ENCODE peak calls at places on chromosome 5, in six cellular contexts. I is type B pancreatic cell, J is sigmoid colon, A is heart left ventricle, G is cardiac fibroblast, L is ovary. M is an unnamed sample.

GRCh38 chr5:33010851-33011250 is 299.7 kb downstream of the NPR3 start:
- DNase-seq in I (no peak), J (no peak), A (no peak), G (peak), L (no peak), M (no peak)

GRCh38 chr5:161846731-161847130 is 1.2 kb upstream of the GABRA1 start:
- DNase-seq in I (no peak), J (no peak), A (no peak), G (peak), L (no peak), M (peak)

GRCh38 chr5:132254321-132254977 is 3.0 kb upstream of the PDLIM4 start:
- DNase-seq in I (no peak), J (peak), A (peak), G (no peak), L (peak), M (no peak)

GRCh38 chr5:64854855-64855254 is 86.1 kb downstream of the CWC27 start:
- DNase-seq in I (no peak), J (no peak), A (no peak), G (no peak), L (no peak), M (no peak)

GRCh38 chr5:17039170-17039569 is 103.1 kb upstream of the MYO10 start:
- DNase-seq in I (no peak), J (no peak), A (no peak), G (no peak), L (no peak), M (no peak)

GRCh38 chr5:17439956-17440355 is 58.1 kb upstream of the TAF11L2 start:
- DNase-seq in I (no peak), J (no peak), A (no peak), G (no peak), L (no peak), M (no peak)

GRCh38 chr5:43973318-43973717 is 370.3 kb downstream of the NNT start:
- DNase-seq in I (no peak), J (no peak), A (no peak), G (peak), L (no peak), M (no peak)

GRCh38 chr5:116525680-116526079 is 48.9 kb downstream of the SEMA6A start:
- DNase-seq in I (no peak), J (no peak), A (no peak), G (no peak), L (no peak), M (no peak)

GRCh38 chr5:53368516-53368915 is 111.9 kb upstream of the FST start:
- DNase-seq in I (no peak), J (no peak), A (no peak), G (peak), L (no peak), M (no peak)

GRCh38 chr5:88556415-88556814 is 287.8 kb upstream of the TMEM161B start:
- DNase-seq in I (no peak), J (no peak), A (no peak), G (no peak), L (no peak), M (no peak)

GRCh38 chr5:154486427-154486866 is 8.4 kb upstream of the HAND1 start:
- DNase-seq in I (no peak), J (peak), A (no peak), G (no peak), L (no peak), M (peak)

GRCh38 chr5:176780951-176781350 is 29.4 kb upstream of the UNC5A start:
- DNase-seq in I (peak), J (peak), A (no peak), G (no peak), L (no peak), M (no peak)

GRCh38 chr5:52657231-52657645 is 130.5 kb upstream of the ITGA1 start:
- DNase-seq in I (no peak), J (no peak), A (no peak), G (peak), L (no peak), M (no peak)

GRCh38 chr5:75603421-75603820 is 7.8 kb upstream of the ANKDD1B start:
- DNase-seq in I (no peak), J (no peak), A (no peak), G (no peak), L (no peak), M (no peak)

GRCh38 chr5:160692272-160692671 is 159.7 kb downstream of the ATP10B start:
- DNase-seq in I (no peak), J (no peak), A (no peak), G (no peak), L (no peak), M (no peak)

GRCh38 chr5:82591021-82591515 is 312.9 kb upstream of the RPS23 start:
- DNase-seq in I (no peak), J (no peak), A (no peak), G (peak), L (no peak), M (no peak)

GRCh38 chr5:140596364-140596763 is 31.7 kb downstream of the SLC35A4 start:
- DNase-seq in I (no peak), J (no peak), A (no peak), G (peak), L (peak), M (no peak)

GRCh38 chr5:142748568-142749249 is 21.5 kb upstream of the ARHGAP26 start:
- DNase-seq in I (no peak), J (no peak), A (peak), G (peak), L (no peak), M (no peak)
- TF ChIP-seq CTCF in I (peak), J (peak), A (peak), G (peak), L (no peak), M (no peak)

GRCh38 chr5:40601198-40601868 is 78.4 kb upstream of the PTGER4 start:
- DNase-seq in I (no peak), J (no peak), A (no peak), G (no peak), L (no peak), M (no peak)

GRCh38 chr5:40603378-40603777 is 76.3 kb upstream of the PTGER4 start:
- DNase-seq in I (no peak), J (no peak), A (no peak), G (peak), L (no peak), M (no peak)

GRCh38 chr5:40605295-40605958 is 74.3 kb upstream of the PTGER4 start:
- DNase-seq in I (no peak), J (no peak), A (no peak), G (peak), L (no peak), M (no peak)

GRCh38 chr5:40606077-40606765 is 73.5 kb upstream of the PTGER4 start:
- DNase-seq in I (no peak), J (no peak), A (no peak), G (peak), L (no peak), M (no peak)

DNA sequence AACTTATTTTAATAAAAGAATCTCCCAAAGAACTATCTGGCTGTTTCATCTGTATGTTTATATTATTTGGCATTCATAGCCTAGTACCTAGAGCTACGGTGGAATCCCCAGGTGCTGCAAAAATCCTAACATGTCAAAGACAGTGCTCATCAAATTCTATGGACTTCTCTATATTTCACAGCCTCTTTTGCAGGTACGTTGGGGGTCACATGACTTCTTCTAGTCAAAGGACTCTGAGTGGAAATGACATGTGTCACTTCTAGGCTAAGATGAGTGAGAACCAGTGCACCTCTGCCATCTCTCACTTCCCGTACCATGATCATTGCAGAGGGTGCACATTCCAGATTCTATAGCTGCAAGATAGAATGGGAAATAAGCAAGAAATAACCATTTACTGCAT is 72.5 kb upstream of the PTGER4 start:
- DNase-seq in I (no peak), J (no peak), A (no peak), G (no peak), L (no peak), M (no peak)
- TF ChIP-seq CTCF in I (no peak), J (no peak), A (no peak), G (no peak), L (no peak), M (no peak)

DNA sequence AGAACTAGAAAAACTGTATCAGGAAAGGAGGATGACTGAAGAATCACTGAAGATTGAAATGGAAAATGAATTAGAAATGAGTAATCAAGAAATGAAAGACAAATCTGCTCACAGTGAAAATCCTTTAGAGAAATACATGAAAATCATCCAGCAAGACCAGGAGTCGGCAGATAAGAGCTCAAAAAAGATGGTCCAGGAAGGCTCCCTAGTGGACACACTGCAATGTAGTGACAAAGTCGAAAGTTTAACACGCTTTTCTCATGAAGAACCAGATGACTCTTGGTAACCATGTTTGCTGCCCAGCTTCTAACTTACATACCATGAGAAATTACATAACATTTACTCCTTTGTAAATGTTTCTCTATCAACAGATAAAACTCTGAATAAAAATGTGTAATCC is 37.1 kb downstream of the CPLANE1 start:
- DNase-seq in I (no peak), J (no peak), A (no peak), G (no peak), L (no peak), M (no peak)
- TF ChIP-seq CTCF in I (no peak), J (no peak), A (no peak), G (no peak), L (no peak), M (no peak)

DNA sequence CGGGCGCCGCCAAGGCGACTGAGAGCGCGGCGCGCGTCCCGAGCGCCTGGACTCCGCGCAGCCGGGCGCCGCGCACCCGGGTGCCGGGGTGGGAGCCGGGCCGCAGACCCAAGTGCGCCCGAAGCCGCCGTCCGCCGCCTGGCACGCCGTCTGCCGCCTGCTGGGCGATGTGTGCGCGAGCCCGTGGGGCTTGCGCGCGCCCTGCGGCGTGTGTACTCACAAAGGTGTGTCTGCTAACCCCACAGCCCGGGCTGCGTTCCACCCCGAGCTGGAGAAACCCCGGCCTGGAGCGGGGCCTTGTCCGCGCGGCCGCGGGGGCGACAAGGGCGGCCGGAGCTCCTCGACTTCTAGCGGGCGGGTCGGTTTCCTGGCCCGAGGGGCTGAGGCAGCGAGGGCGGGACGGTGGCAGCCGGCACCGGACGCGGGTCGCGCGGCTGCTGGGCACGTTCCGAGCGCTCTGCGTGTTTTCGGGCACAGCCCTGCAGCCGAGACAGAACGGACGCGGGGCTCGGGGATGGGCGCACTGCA is 1.1 kb upstream of the ZSWIM6 start:
- DNase-seq in I (peak), J (peak), A (peak), G (peak), L (peak), M (peak)
- TF ChIP-seq CTCF in I (peak), J (peak), A (peak), G (peak), L (peak), M (peak)

DNA sequence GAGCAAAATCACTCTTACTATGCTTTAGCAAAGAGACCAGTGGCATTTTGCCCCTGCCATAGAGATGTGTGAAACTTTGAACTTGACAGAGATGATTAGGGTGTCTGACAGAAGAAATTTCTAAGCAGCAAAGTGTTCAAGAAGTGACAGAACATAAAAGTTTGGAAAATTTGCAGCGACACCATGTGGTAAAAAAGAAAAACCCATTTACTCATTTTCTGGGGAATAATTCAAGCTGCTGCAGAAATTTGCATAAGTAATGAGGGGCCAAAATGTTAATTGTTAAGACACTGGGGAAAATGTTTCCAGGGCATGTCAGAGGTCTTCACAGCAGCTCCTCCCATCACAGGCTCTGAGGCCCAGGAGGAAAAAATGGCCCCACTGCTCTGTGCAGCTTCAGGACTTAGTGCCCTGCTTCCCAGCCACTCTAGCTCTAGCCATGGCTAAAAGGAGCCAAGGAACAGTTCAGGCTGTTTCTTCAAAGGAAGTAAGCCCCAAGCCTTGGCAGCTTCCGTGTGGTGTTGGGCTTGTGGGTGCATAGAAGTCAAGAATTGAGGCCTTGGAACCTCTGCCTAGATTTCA is 6.1 kb upstream of the AP3B1 start:
- DNase-seq in I (no peak), J (no peak), A (no peak), G (peak), L (no peak), M (no peak)
- TF ChIP-seq CTCF in I (peak), J (peak), A (peak), G (peak), L (no peak), M (peak)

DNA sequence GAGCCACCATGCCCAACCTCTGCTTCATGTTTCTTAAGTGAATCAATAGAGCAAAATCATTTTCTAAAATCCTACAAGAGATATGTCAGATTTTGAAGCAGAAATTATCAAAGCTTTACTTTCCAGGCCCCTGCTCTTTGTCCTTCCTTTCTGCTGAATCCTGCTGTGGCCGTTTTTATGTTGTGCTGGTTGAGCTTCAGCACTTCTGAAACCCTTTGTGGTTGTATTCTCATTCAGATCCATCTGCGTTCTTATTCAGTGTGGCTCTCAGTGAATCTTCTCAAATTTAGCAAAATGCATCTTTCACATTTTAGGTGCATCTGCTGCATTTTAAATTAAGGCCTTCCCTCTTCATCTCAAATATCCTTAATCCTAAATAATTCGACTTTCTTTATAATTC is 26.0 kb downstream of the JMY start:
- DNase-seq in I (no peak), J (no peak), A (no peak), G (no peak), L (no peak), M (no peak)
- TF ChIP-seq CTCF in I (no peak), J (no peak), A (no peak), G (no peak), L (no peak), M (no peak)

GRCh38 chr5:178142642-178143041 is 11.0 kb downstream of the NHP2 start:
- DNase-seq in I (no peak), J (no peak), A (no peak), G (no peak), L (no peak), M (no peak)

GRCh38 chr5:178141550-178141949 is 10.7 kb downstream of the RMND5B start:
- DNase-seq in I (no peak), J (no peak), A (no peak), G (no peak), L (no peak), M (no peak)

GRCh38 chr5:178145965-178146820 is 7.5 kb downstream of the NHP2 start:
- DNase-seq in I (no peak), J (no peak), A (peak), G (peak), L (peak), M (peak)

GRCh38 chr5:178143246-178143645 is 10.4 kb downstream of the NHP2 start:
- DNase-seq in I (no peak), J (no peak), A (no peak), G (no peak), L (no peak), M (no peak)

GRCh38 chr5:178143901-178144300 is 9.8 kb downstream of the NHP2 start:
- DNase-seq in I (no peak), J (peak), A (peak), G (no peak), L (peak), M (no peak)
- TF ChIP-seq CTCF in I (no peak), J (no peak), A (no peak), G (no peak), L (no peak), M (no peak)

GRCh38 chr5:178074266-178074952 is 38.9 kb upstream of the N4BP3 start:
- DNase-seq in I (no peak), J (no peak), A (no peak), G (no peak), L (no peak), M (no peak)
- TF ChIP-seq CTCF in I (peak), J (no peak), A (no peak), G (no peak), L (no peak), M (no peak)

GRCh38 chr5:67831081-67831480 is 384.5 kb upstream of the PIK3R1 start:
- DNase-seq in I (no peak), J (no peak), A (no peak), G (no peak), L (no peak), M (no peak)

GRCh38 chr5:67827521-67827920 is 388.0 kb upstream of the PIK3R1 start:
- DNase-seq in I (no peak), J (no peak), A (no peak), G (no peak), L (no peak), M (no peak)

GRCh38 chr5:67824852-67825251 is 390.7 kb upstream of the PIK3R1 start:
- DNase-seq in I (no peak), J (no peak), A (no peak), G (no peak), L (no peak), M (no peak)

GRCh38 chr5:67826296-67826695 is 389.3 kb upstream of the PIK3R1 start:
- DNase-seq in I (no peak), J (no peak), A (no peak), G (no peak), L (no peak), M (no peak)
- TF ChIP-seq CTCF in I (no peak), J (no peak), A (no peak), G (no peak), L (no peak), M (no peak)

DNA sequence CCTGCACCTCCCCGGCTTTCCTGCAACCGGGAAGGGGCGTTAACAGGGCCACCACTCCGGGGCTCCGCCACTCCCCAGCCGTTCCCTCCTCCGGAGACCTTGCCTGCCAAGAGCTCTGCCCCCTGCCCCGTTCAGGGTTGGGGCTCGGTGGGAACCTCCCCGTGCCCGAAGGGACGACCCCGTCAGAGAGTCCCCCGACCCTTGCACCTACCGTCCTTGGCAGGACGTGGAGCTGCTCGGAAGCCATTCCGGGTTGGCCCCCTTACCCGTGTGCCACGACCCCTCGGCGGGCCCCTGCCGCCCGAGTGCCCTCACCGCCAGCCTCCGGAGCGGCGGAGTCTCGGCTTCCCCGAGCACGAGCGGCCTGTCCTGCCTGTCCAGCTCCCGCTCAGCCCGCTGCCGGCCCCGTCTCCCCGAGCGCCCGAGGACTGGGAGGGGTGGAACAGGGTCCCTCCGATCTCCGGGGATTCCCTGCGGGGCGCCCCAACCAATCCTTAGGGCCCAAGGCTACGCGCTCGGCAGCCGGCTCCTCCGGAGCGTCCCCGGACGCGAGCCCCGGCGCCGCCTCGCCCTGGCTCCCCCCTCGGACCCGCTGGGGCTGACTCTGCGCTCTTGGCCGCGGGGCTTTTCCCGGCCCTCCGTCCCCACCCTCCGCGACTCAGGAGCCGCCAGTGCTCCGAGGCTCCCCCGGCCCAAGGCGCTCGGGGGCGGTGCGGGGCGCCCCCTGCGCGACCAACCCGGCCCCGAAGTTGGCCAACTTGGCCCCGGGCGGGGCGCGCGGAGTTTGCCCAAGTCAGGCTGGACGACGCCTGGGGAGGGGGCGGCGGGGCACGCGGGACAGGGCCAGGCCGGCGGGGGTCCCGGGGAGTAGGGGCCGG is 721 bp downstream of the ADAMTS2 start:
- DNase-seq in I (no peak), J (no peak), A (no peak), G (peak), L (peak), M (no peak)
- TF ChIP-seq CTCF in I (peak), J (no peak), A (peak), G (no peak), L (no peak), M (no peak)